ENCODE peak calls at places on chromosomes 11 and 22, in seven cellular contexts. X is stimulated activated CD4-positive, alpha-beta T cell treated with anti-CD3 and anti-CD28 coated beads, Interleukin-2, amount 100 ng/mL, for 48 hours; T is SHP77 treated with DMSO at 0.1 percent for 48 hours; K is right atrium auricular region; C is transverse colon; P is stimulated activated CD8-positive, alpha-beta memory T cell treated with anti-CD3 and anti-CD28 coated beads, Interleukin-12 subunit alpha, Interleukin-12 subunit beta, amount 100 ng/mL, for 4 hours; O is SJCRH30. F is an unnamed sample.

GRCh38 chr22:46586531-46587011 is 33.6 kb upstream of the GRAMD4 start:
- DNase-seq in X (no peak), T (no peak), K (no peak), C (peak), P (no peak), O (no peak), F (no peak)

GRCh38 chr11:111528557-111528956 is 12.0 kb upstream of the LAYN start:
- DNase-seq in X (no peak), T (no peak), K (no peak), C (no peak), P (no peak), O (no peak), F (no peak)

GRCh38 chr22:17083255-17083654 is 1.5 kb upstream of the IL17RA start:
- DNase-seq in X (no peak), T (no peak), K (no peak), C (no peak), P (no peak), O (no peak), F (no peak)

GRCh38 chr11:18361154-18361553 is 33.2 kb upstream of the LDHA start:
- DNase-seq in X (no peak), T (no peak), K (no peak), C (no peak), P (no peak), O (no peak), F (no peak)

GRCh38 chr11:17386331-17387084 is 2.0 kb downstream of the KCNJ11 start:
- DNase-seq in X (peak), T (no peak), K (no peak), C (peak), P (no peak), O (peak), F (peak)

GRCh38 chr11:66340596-66341501 is 4.1 kb downstream of the BRMS1 start:
- DNase-seq in X (no peak), T (no peak), K (no peak), C (no peak), P (no peak), O (no peak), F (no peak)

GRCh38 chr11:57566035-57566504 is 1.4 kb downstream of the UBE2L6 start:
- DNase-seq in X (no peak), T (no peak), K (peak), C (peak), P (no peak), O (no peak), F (peak)

GRCh38 chr11:108929241-108929640 is 264.4 kb downstream of the DDX10 start:
- DNase-seq in X (no peak), T (no peak), K (no peak), C (no peak), P (no peak), O (no peak), F (peak)

GRCh38 chr11:69913591-69914285 is 94.5 kb upstream of the FGF3 start:
- DNase-seq in X (no peak), T (no peak), K (no peak), C (no peak), P (no peak), O (no peak), F (no peak)

GRCh38 chr11:94775576-94776327 is 7.6 kb downstream of the AMOTL1 start:
- DNase-seq in X (no peak), T (peak), K (no peak), C (no peak), P (no peak), O (no peak), F (no peak)

GRCh38 chr11:110130642-110131238 is 37.5 kb downstream of the ZC3H12C start:
- DNase-seq in X (no peak), T (peak), K (no peak), C (peak), P (no peak), O (peak), F (no peak)

GRCh38 chr11:40877256-40877655 is 582.2 kb downstream of the LRRC4C start:
- DNase-seq in X (no peak), T (no peak), K (no peak), C (no peak), P (no peak), O (no peak), F (no peak)

GRCh38 chr11:26045082-26045481 is 286.8 kb upstream of the ANO3 start:
- DNase-seq in X (no peak), T (no peak), K (no peak), C (no peak), P (no peak), O (no peak), F (no peak)

GRCh38 chr11:120712862-120713770 is 201.6 kb downstream of the GRIK4 start:
- DNase-seq in X (no peak), T (no peak), K (no peak), C (no peak), P (no peak), O (no peak), F (no peak)

GRCh38 chr11:2420502-2421225 is 20.1 kb downstream of the TSSC4 start:
- DNase-seq in X (peak), T (peak), K (peak), C (peak), P (peak), O (peak), F (peak)

GRCh38 chr11:72352859-72353551 is 81.3 kb downstream of the CLPB start:
- DNase-seq in X (peak), T (no peak), K (no peak), C (no peak), P (no peak), O (peak), F (peak)

GRCh38 chr11:105244157-105244820 is 104.7 kb upstream of the CARD18 start:
- DNase-seq in X (no peak), T (no peak), K (no peak), C (no peak), P (no peak), O (peak), F (peak)

GRCh38 chr11:75289919-75290318 is 49.3 kb downstream of the TPBGL start:
- DNase-seq in X (no peak), T (no peak), K (no peak), C (no peak), P (no peak), O (no peak), F (no peak)

GRCh38 chr11:330694-331314 is 10.1 kb upstream of the IFITM3 start:
- DNase-seq in X (no peak), T (no peak), K (no peak), C (peak), P (no peak), O (no peak), F (no peak)

GRCh38 chr11:12863605-12864121 is 145.5 kb upstream of the RASSF10 start:
- DNase-seq in X (no peak), T (no peak), K (no peak), C (no peak), P (no peak), O (no peak), F (no peak)

GRCh38 chr22:30573594-30574094 is 821 bp downstream of the GAL3ST1 start:
- DNase-seq in X (no peak), T (no peak), K (no peak), C (peak), P (no peak), O (no peak), F (no peak)

GRCh38 chr11:47337229-47337924 is 15.1 kb downstream of the MYBPC3 start:
- DNase-seq in X (no peak), T (no peak), K (no peak), C (no peak), P (no peak), O (peak), F (no peak)

GRCh38 chr11:116731821-116732739 is 40.7 kb downstream of the BUD13 start:
- DNase-seq in X (no peak), T (no peak), K (no peak), C (no peak), P (no peak), O (no peak), F (no peak)

GRCh38 chr22:19175026-19175601 is 3.4 kb downstream of the SLC25A1 start:
- DNase-seq in X (no peak), T (no peak), K (no peak), C (no peak), P (no peak), O (no peak), F (no peak)

GRCh38 chr22:26273011-26273675 is 103.9 kb downstream of the SEZ6L start:
- DNase-seq in X (no peak), T (no peak), K (no peak), C (no peak), P (no peak), O (no peak), F (no peak)

GRCh38 chr11:70717961-70718595 is 319.7 kb downstream of the CTTN start:
- DNase-seq in X (no peak), T (no peak), K (no peak), C (no peak), P (no peak), O (no peak), F (no peak)

GRCh38 chr11:15720460-15720859 is 605.7 kb downstream of the INSC start:
- DNase-seq in X (no peak), T (peak), K (no peak), C (no peak), P (no peak), O (peak), F (no peak)

GRCh38 chr22:47032091-47032943 is 269.9 kb downstream of the TBC1D22A start:
- DNase-seq in X (no peak), T (no peak), K (no peak), C (peak), P (no peak), O (no peak), F (no peak)

GRCh38 chr11:132448334-132448995 is 1078.0 kb downstream of the NTM start:
- DNase-seq in X (no peak), T (no peak), K (no peak), C (no peak), P (no peak), O (no peak), F (no peak)

GRCh38 chr22:26588749-26589366 is 1.1 kb downstream of the TPST2 start:
- DNase-seq in X (no peak), T (no peak), K (no peak), C (no peak), P (no peak), O (no peak), F (no peak)

GRCh38 chr11:76237914-76238313 is 31.6 kb upstream of the WNT11 start:
- DNase-seq in X (no peak), T (peak), K (no peak), C (no peak), P (no peak), O (peak), F (peak)

GRCh38 chr22:36873614-36874308 is 13.0 kb downstream of the NCF4 start:
- DNase-seq in X (peak), T (no peak), K (no peak), C (peak), P (no peak), O (no peak), F (peak)

GRCh38 chr22:42978453-42979103 is 36.4 kb downstream of the PACSIN2 start:
- DNase-seq in X (no peak), T (no peak), K (no peak), C (no peak), P (no peak), O (no peak), F (peak)

GRCh38 chr11:66326261-66327111 is 9.6 kb upstream of the CD248 start:
- DNase-seq in X (no peak), T (no peak), K (no peak), C (no peak), P (no peak), O (no peak), F (peak)

F was measured in adipocyte.